ENCODE peak calls at places on chromosomes 12 and 14, in seven cellular contexts. C is mucosa of descending colon, V is posterior vena cava, G is stomach, Z is mucosa of gallbladder, R is NCI-H2029 treated with DMSO at 0.1 percent for 48 hours, B is B cell. M is an unnamed sample.

GRCh38 chr14:47993883-47994282 is 318.5 kb upstream of the MDGA2 start:
- DNase-seq in V (no peak), Z (no peak), G (no peak), R (no peak), B (no peak), C (no peak), M (no peak)

GRCh38 chr12:68428211-68428610 is 96.0 kb upstream of the MDM1 start:
- DNase-seq in V (no peak), R (no peak), Z (no peak), G (no peak), B (no peak), C (no peak), M (no peak)

GRCh38 chr12:106994579-106995220 is 7.8 kb upstream of the MTERF2 start:
- DNase-seq in Z (no peak), G (no peak), V (no peak), C (no peak), B (no peak), R (no peak), M (no peak)

GRCh38 chr14:23346693-23347405 is 5.8 kb downstream of the SLC22A17 start:
- DNase-seq in Z (no peak), G (no peak), V (no peak), R (no peak), C (no peak), B (no peak), M (no peak)

GRCh38 chr12:53627919-53628318 is 1.7 kb upstream of the ATF7 start:
- DNase-seq in G (no peak), V (no peak), Z (no peak), B (no peak), C (no peak), R (no peak), M (no peak)

GRCh38 chr14:35944847-35945246 is 118.7 kb downstream of the BRMS1L start:
- DNase-seq in V (no peak), R (peak), B (no peak), Z (no peak), G (no peak), C (peak), M (no peak)

GRCh38 chr12:107917912-107918800 is 143.7 kb downstream of the ASCL4 start:
- DNase-seq in Z (peak), C (no peak), B (no peak), G (no peak), R (peak), V (no peak), M (no peak)

GRCh38 chr12:88035907-88036289 is 6.7 kb upstream of the C12orf50 start:
- DNase-seq in B (no peak), C (no peak), V (no peak), G (no peak), R (no peak), Z (no peak), M (no peak)

GRCh38 chr14:73397810-73398209 is 60.5 kb downstream of the NUMB start:
- DNase-seq in Z (no peak), V (no peak), C (no peak), R (no peak), G (no peak), B (no peak), M (no peak)

GRCh38 chr14:50928002-50928635 is 16.2 kb downstream of the PYGL start:
- DNase-seq in R (no peak), V (no peak), Z (peak), C (no peak), B (no peak), G (no peak), M (no peak)